ENCODE peak calls at places on chromosome 3, in ten cellular contexts. N, U, C, Y, S, R, B, M, O and I are unnamed samples.

GRCh38 chr3:177362646-177363045 is 165.4 kb upstream of the TBL1XR1 start:
- DNase-seq in N (no peak), U (no peak), C (no peak), Y (peak; percentile 40), S (no peak), R (no peak), B (no peak), M (no peak), O (no peak), I (no peak)

GRCh38 chr3:138046955-138047354 is 37.0 kb downstream of the CLDN18 start:
- DNase-seq in N (no peak), U (no peak), C (no peak), Y (no peak), S (no peak), R (peak; percentile 54), B (no peak), M (no peak), O (no peak), I (no peak)

GRCh38 chr3:140580746-140581145 is 97.1 kb upstream of the TRIM42 start:
- DNase-seq in N (no peak), U (no peak), C (no peak), Y (no peak), S (no peak), R (no peak), B (no peak), M (no peak), O (no peak), I (no peak)

GRCh38 chr3:732326-732928 is 360.4 kb upstream of the CNTN6 start:
- DNase-seq in N (no peak), U (no peak), C (no peak), Y (no peak), S (no peak), R (no peak), B (no peak), M (no peak), O (no peak), I (no peak)

GRCh38 chr3:124986153-124987143 is 51.9 kb upstream of the MUC13 start:
- DNase-seq in N (peak; percentile 11), U (no peak), C (no peak), Y (peak; percentile 60), S (no peak), R (no peak), B (peak; percentile 66), M (no peak), O (no peak), I (no peak)

GRCh38 chr3:32374788-32375595 is 16.7 kb upstream of the CMTM7 start:
- DNase-seq in N (peak; percentile 76), U (no peak), C (peak; percentile 72), Y (peak; percentile 63), S (peak; percentile 59), R (peak; percentile 42), B (peak; percentile 96), M (no peak), O (peak; percentile 71), I (peak; percentile 14)

GRCh38 chr3:125079675-125080045 is 23.9 kb upstream of the HEG1 start:
- DNase-seq in N (no peak), U (no peak), C (no peak), Y (no peak), S (no peak), R (no peak), B (no peak), M (no peak), O (no peak), I (no peak)

GRCh38 chr3:140053011-140053702 is 118.2 kb downstream of the CLSTN2 start:
- DNase-seq in N (no peak), U (no peak), C (no peak), Y (peak; percentile 57), S (no peak), R (no peak), B (no peak), M (no peak), O (no peak), I (no peak)

GRCh38 chr3:87132801-87133200 is 94.3 kb upstream of the CHMP2B start:
- DNase-seq in N (no peak), U (no peak), C (no peak), Y (no peak), S (no peak), R (no peak), B (peak; percentile 19), M (no peak), O (no peak), I (no peak)

GRCh38 chr3:151282921-151283320 is 4.6 kb upstream of the P2RY14 start:
- DNase-seq in N (peak; percentile 51), U (peak; percentile 10), C (no peak), Y (no peak), S (no peak), R (no peak), B (peak; percentile 41), M (no peak), O (no peak), I (peak; percentile 15)

GRCh38 chr3:31230834-31231233 is 301.9 kb upstream of the STT3B start:
- DNase-seq in N (no peak), U (no peak), C (no peak), Y (no peak), S (no peak), R (no peak), B (no peak), M (no peak), O (no peak), I (no peak)

GRCh38 chr3:31234143-31234542 is 298.6 kb upstream of the STT3B start:
- DNase-seq in N (no peak), U (no peak), C (no peak), Y (no peak), S (no peak), R (no peak), B (no peak), M (no peak), O (no peak), I (no peak)

GRCh38 chr3:31230425-31230824 is 302.3 kb upstream of the STT3B start:
- DNase-seq in N (no peak), U (no peak), C (no peak), Y (no peak), S (no peak), R (no peak), B (no peak), M (no peak), O (no peak), I (no peak)

GRCh38 chr3:31235062-31235704 is 297.5 kb upstream of the STT3B start:
- DNase-seq in N (no peak), U (no peak), C (no peak), Y (no peak), S (no peak), R (no peak), B (no peak), M (no peak), O (no peak), I (no peak)

GRCh38 chr3:31232049-31233040 is 300.4 kb upstream of the STT3B start:
- DNase-seq in N (no peak), U (no peak), C (no peak), Y (no peak), S (no peak), R (no peak), B (no peak), M (no peak), O (no peak), I (no peak)
- TF ChIP-seq POLR2AphosphoS5 in N (no peak), U (no peak), C (no peak), Y (no peak), S (no peak), R (no peak), B (no peak), M (no peak), O (no peak), I (no peak)

GRCh38 chr3:14328422-14328821 is 74.0 kb upstream of the SLC6A6 start:
- DNase-seq in N (no peak), U (no peak), C (no peak), Y (no peak), S (no peak), R (no peak), B (no peak), M (no peak), O (no peak), I (no peak)

GRCh38 chr3:14331273-14331672 is 71.1 kb upstream of the SLC6A6 start:
- DNase-seq in N (no peak), U (no peak), C (no peak), Y (peak; percentile 73), S (peak; percentile 48), R (no peak), B (no peak), M (peak; percentile 43), O (no peak), I (no peak)

GRCh38 chr3:14329842-14330241 is 72.6 kb upstream of the SLC6A6 start:
- DNase-seq in N (no peak), U (no peak), C (no peak), Y (no peak), S (no peak), R (no peak), B (no peak), M (peak; percentile 34), O (no peak), I (no peak)

GRCh38 chr3:14330508-14330907 is 71.9 kb upstream of the SLC6A6 start:
- DNase-seq in N (no peak), U (no peak), C (no peak), Y (no peak), S (no peak), R (no peak), B (no peak), M (peak; percentile 66), O (peak; percentile 33), I (no peak)

GRCh38 chr3:14329116-14329830 is 73.1 kb upstream of the SLC6A6 start:
- DNase-seq in N (no peak), U (no peak), C (no peak), Y (peak; percentile 37), S (peak; percentile 75), R (no peak), B (peak; percentile 88), M (peak; percentile 31), O (no peak), I (no peak)
- TF ChIP-seq POLR2AphosphoS5 in N (no peak), U (no peak), C (no peak), Y (no peak), S (peak; percentile 3), R (no peak), B (no peak), M (no peak), O (no peak), I (no peak)

DNA sequence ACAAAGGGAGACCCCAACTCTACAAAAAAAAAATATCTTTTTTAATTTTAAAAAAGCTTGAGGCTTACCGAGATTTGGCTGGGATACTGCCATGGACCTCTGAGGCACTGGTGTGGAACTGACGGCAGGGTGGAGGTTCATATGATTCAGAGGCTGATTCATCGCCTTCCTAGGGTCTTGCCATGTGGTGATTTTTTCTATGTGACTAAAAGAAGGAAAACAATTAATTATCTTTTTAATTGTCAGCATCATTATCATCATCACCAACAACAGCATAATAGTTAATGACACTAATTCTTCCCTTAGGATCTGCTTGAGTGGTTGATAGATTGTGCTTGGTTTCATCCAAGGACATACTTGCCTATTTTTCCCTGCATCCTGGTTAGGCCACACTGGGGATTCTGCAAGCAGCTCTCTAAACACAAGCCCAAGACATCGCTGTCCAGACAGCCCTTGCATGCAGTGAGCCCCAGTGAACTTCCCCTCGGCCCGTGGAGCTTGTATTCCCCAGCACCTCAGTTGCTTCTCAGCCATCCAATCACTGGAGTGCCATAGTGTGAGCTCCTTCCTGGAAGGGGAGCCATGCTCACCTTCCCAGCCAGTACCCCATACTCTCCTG is 84.9 kb downstream of the WWTR1 start:
- DNase-seq in N (no peak), U (no peak), C (no peak), Y (no peak), S (no peak), R (no peak), B (no peak), M (no peak), O (no peak), I (no peak)
- TF ChIP-seq POLR2AphosphoS5 in N (no peak), U (no peak), C (peak; percentile 4), Y (no peak), S (no peak), R (no peak), B (no peak), M (no peak), O (no peak), I (no peak)

GRCh38 chr3:9476935-9477334 is 76.7 kb downstream of the LHFPL4 start:
- DNase-seq in N (no peak), U (no peak), C (no peak), Y (no peak), S (no peak), R (no peak), B (no peak), M (no peak), O (no peak), I (no peak)
- TF ChIP-seq POLR2AphosphoS5 in N (peak; percentile 16), U (no peak), C (no peak), Y (no peak), S (no peak), R (peak; percentile 22), B (no peak), M (no peak), O (no peak), I (no peak)